ENCODE peak calls at places on chromosomes 4 and X, in seven cellular contexts. P is putamen; G is activated CD8-positive, alpha-beta memory T cell treated with anti-CD3 and anti-CD28 coated beads for 48 hours; W is MCF 10A; C is NCI-H1436; F is A549; V is stimulated activated CD4-positive, alpha-beta T cell treated with anti-CD3 and anti-CD28 coated beads, Interleukin-15, amount 100 ng/mL, for 1 hour. R is an unnamed sample.

GRCh38 chrX:12975999-12976558 is 1.2 kb downstream of the TMSB4X start:
- DNase-seq in P (no peak), G (no peak), W (peak), C (no peak), F (peak), V (no peak), R (no peak)

GRCh38 chr4:14934704-14935390 is 67.4 kb upstream of the CPEB2 start:
- DNase-seq in P (no peak), G (no peak), W (no peak), C (no peak), F (no peak), V (no peak), R (no peak)

GRCh38 chr4:176791591-176792347 is 953 bp downstream of the VEGFC start:
- DNase-seq in P (no peak), G (no peak), W (peak), C (no peak), F (no peak), V (no peak), R (no peak)

GRCh38 chrX:39773923-39774803 is 323.6 kb downstream of the BCOR start:
- DNase-seq in P (no peak), G (no peak), W (no peak), C (no peak), F (no peak), V (no peak), R (no peak)

GRCh38 chrX:43025806-43026205 is 247.8 kb upstream of the PPP1R2C start:
- DNase-seq in P (no peak), G (no peak), W (no peak), C (no peak), F (no peak), V (no peak), R (no peak)

GRCh38 chrX:19904778-19905367 is 17.5 kb upstream of the SH3KBP1 start:
- DNase-seq in P (peak), G (no peak), W (peak), C (peak), F (peak), V (no peak), R (peak)

GRCh38 chr4:147760695-147761094 is 28.8 kb downstream of the ARHGAP10 start:
- DNase-seq in P (no peak), G (no peak), W (no peak), C (no peak), F (no peak), V (no peak), R (no peak)

GRCh38 chr4:189843392-189844009 is 97.2 kb upstream of the FRG1 start:
- DNase-seq in P (no peak), G (no peak), W (no peak), C (no peak), F (no peak), V (no peak), R (no peak)

GRCh38 chrX:53088136-53088974 is 5.6 kb upstream of the KANTR start:
- DNase-seq in P (peak), G (peak), W (peak), C (peak), F (peak), V (peak), R (no peak)

GRCh38 chrX:72568406-72569092 is 4.1 kb downstream of the HDAC8 start:
- DNase-seq in P (no peak), G (no peak), W (no peak), C (no peak), F (no peak), V (no peak), R (no peak)

GRCh38 chr4:173170210-173170778 is 1.7 kb downstream of the GALNT7 start:
- DNase-seq in P (no peak), G (no peak), W (peak), C (no peak), F (no peak), V (no peak), R (no peak)

GRCh38 chrX:41238543-41238942 is 95.4 kb upstream of the DDX3X start:
- DNase-seq in P (no peak), G (no peak), W (peak), C (no peak), F (no peak), V (no peak), R (no peak)

GRCh38 chr4:23084559-23085248 is 392.0 kb downstream of the GBA3 start:
- DNase-seq in P (no peak), G (no peak), W (peak), C (no peak), F (no peak), V (no peak), R (no peak)

GRCh38 chr4:84578540-84579409 is 4.2 kb upstream of the CDS1 start:
- DNase-seq in P (peak), G (no peak), W (peak), C (no peak), F (peak), V (no peak), R (peak)

R was measured in NCI-H1694.